ENCODE peak calls at places on chromosomes 5 and 9, in seven cellular contexts. P is nucleus accumbens, R is occipital lobe, M is EH, T is HTR-8/SVneo, B is sigmoid colon, G is AG09309. Q is an unnamed sample.

GRCh38 chr5:141785135-141785534 is 93.1 kb downstream of the PCDH1 start:
- DNase-seq in P (no peak), R (no peak), M (no peak), T (no peak), B (no peak), G (no peak), Q (no peak)

GRCh38 chr5:86786955-86787354 is 169.2 kb downstream of the COX7C start:
- DNase-seq in P (no peak), R (no peak), M (no peak), T (no peak), B (no peak), G (no peak), Q (no peak)

GRCh38 chr5:173924899-173925298 is 36.8 kb downstream of the CPEB4 start:
- DNase-seq in P (no peak), R (no peak), M (no peak), T (no peak), B (no peak), G (no peak), Q (no peak)

GRCh38 chr9:124685217-124685616 is 85.9 kb downstream of the NR6A1 start:
- DNase-seq in P (no peak), R (no peak), M (no peak), T (no peak), B (no peak), G (no peak), Q (no peak)

GRCh38 chr5:9059920-9060691 is 485.8 kb downstream of the SEMA5A start:
- DNase-seq in P (no peak), R (no peak), M (peak; percentile 99), T (peak; percentile 91), B (no peak), G (peak; percentile 82), Q (peak; percentile 95)

GRCh38 chr9:87596862-87597261 is 99.2 kb downstream of the DAPK1 start:
- DNase-seq in P (no peak), R (no peak), M (no peak), T (no peak), B (peak; percentile 83), G (no peak), Q (no peak)

GRCh38 chr9:97109194-97109811 is 70.4 kb upstream of the CTSV start:
- DNase-seq in P (peak; percentile 10), R (peak; percentile 3), M (peak; percentile 29), T (peak; percentile 9), B (no peak), G (no peak), Q (peak; percentile 6)

GRCh38 chr9:89978185-89978584 is 373.4 kb downstream of the GADD45G start:
- DNase-seq in P (no peak), R (no peak), M (no peak), T (no peak), B (no peak), G (no peak), Q (no peak)

GRCh38 chr5:142168365-142168764 is 59.8 kb downstream of the NDFIP1 start:
- DNase-seq in P (no peak), R (no peak), M (no peak), T (no peak), B (no peak), G (no peak), Q (no peak)

GRCh38 chr9:6640268-6641072 is 5.1 kb downstream of the GLDC start:
- DNase-seq in P (no peak), R (no peak), M (no peak), T (no peak), B (peak; percentile 46), G (no peak), Q (no peak)

GRCh38 chr5:124179788-124180187 is 566.7 kb downstream of the ZNF608 start:
- DNase-seq in P (no peak), R (no peak), M (no peak), T (no peak), B (no peak), G (no peak), Q (no peak)

GRCh38 chr5:127068771-127069330 is 4.5 kb downstream of the C5orf63 start:
- DNase-seq in P (no peak), R (no peak), M (peak; percentile 43), T (peak; percentile 8), B (no peak), G (no peak), Q (peak; percentile 78)

GRCh38 chr5:57676228-57677098 is 193.9 kb upstream of the ACTBL2 start:
- DNase-seq in P (no peak), R (no peak), M (no peak), T (no peak), B (no peak), G (no peak), Q (peak; percentile 20)

GRCh38 chr9:14278291-14278721 is 35.6 kb downstream of the NFIB start:
- DNase-seq in P (no peak), R (no peak), M (peak; percentile 36), T (no peak), B (no peak), G (no peak), Q (peak; percentile 94)

GRCh38 chr9:130627896-130628792 is 36.2 kb upstream of the PRDM12 start:
- DNase-seq in P (no peak), R (no peak), M (no peak), T (no peak), B (no peak), G (no peak), Q (no peak)

GRCh38 chr5:138725885-138726457 is 27.3 kb upstream of the CTNNA1 start:
- DNase-seq in P (no peak), R (peak; percentile 43), M (peak; percentile 30), T (no peak), B (peak; percentile 80), G (no peak), Q (no peak)

GRCh38 chr5:160317447-160317846 is 5.1 kb upstream of the CCNJL start:
- DNase-seq in P (no peak), R (no peak), M (no peak), T (no peak), B (no peak), G (no peak), Q (no peak)

GRCh38 chr9:105502276-105502675 is 54.4 kb downstream of the FSD1L start:
- DNase-seq in P (no peak), R (no peak), M (peak; percentile 46), T (no peak), B (no peak), G (no peak), Q (no peak)

GRCh38 chr9:134688231-134688630 is 46.6 kb downstream of the COL5A1 start:
- DNase-seq in P (no peak), R (no peak), M (no peak), T (no peak), B (peak; percentile 59), G (no peak), Q (no peak)

GRCh38 chr9:136107953-136108647 is 10.6 kb downstream of the TMEM250 start:
- DNase-seq in P (no peak), R (no peak), M (no peak), T (no peak), B (no peak), G (no peak), Q (no peak)

GRCh38 chr9:78695521-78695920 is 398.6 kb downstream of the PSAT1 start:
- DNase-seq in P (no peak), R (no peak), M (no peak), T (no peak), B (no peak), G (no peak), Q (no peak)

GRCh38 chr5:54443264-54443663 is 12.2 kb upstream of the HSPB3 start:
- DNase-seq in P (no peak), R (no peak), M (peak; percentile 67), T (peak; percentile 54), B (no peak), G (no peak), Q (peak; percentile 14)

GRCh38 chr5:173963107-173963506 is 25.9 kb upstream of the C5orf47 start:
- DNase-seq in P (no peak), R (peak; percentile 48), M (peak; percentile 85), T (peak; percentile 41), B (no peak), G (peak; percentile 37), Q (peak; percentile 79)

GRCh38 chr5:171588790-171589189 is 169.3 kb downstream of the FGF18 start:
- DNase-seq in P (no peak), R (no peak), M (no peak), T (no peak), B (no peak), G (no peak), Q (no peak)

GRCh38 chr5:133251296-133252132 is 199.7 kb downstream of the HSPA4 start:
- DNase-seq in P (no peak), R (no peak), M (no peak), T (no peak), B (no peak), G (no peak), Q (no peak)

GRCh38 chr9:121538221-121538620 is 38.6 kb upstream of the GGTA1 start:
- DNase-seq in P (no peak), R (no peak), M (no peak), T (no peak), B (no peak), G (no peak), Q (no peak)

GRCh38 chr9:79053613-79054012 is 518.2 kb upstream of the TLE4 start:
- DNase-seq in P (no peak), R (no peak), M (peak; percentile 30), T (no peak), B (no peak), G (no peak), Q (peak; percentile 50)

GRCh38 chr5:158718738-158719505 is 380.8 kb downstream of the EBF1 start:
- DNase-seq in P (no peak), R (no peak), M (peak; percentile 81), T (no peak), B (no peak), G (peak; percentile 79), Q (peak; percentile 76)